ENCODE peak calls at places on chromosomes 7 and 10, in five cellular contexts. One of them, this sample, is unnamed.

GRCh38 chr7:157077986-157078644 is 60.6 kb upstream of the UBE3C start:
- DNase-seq in endodermal cell: peak
- DNase-seq in mammary epithelial cell: no peak
- DNase-seq in adrenal gland: no peak
- DNase-seq in amniotic stem cell: no peak
- DNase-seq in this sample: no peak

GRCh38 chr10:24993237-24993958 is 22.6 kb downstream of the ENKUR start:
- DNase-seq in endodermal cell: no peak
- DNase-seq in mammary epithelial cell: no peak
- DNase-seq in adrenal gland: no peak
- DNase-seq in amniotic stem cell: no peak
- DNase-seq in this sample: no peak

GRCh38 chr7:102992820-102993531 is 80.2 kb downstream of the LRRC17 start:
- DNase-seq in endodermal cell: no peak
- DNase-seq in mammary epithelial cell: peak
- DNase-seq in adrenal gland: no peak
- DNase-seq in amniotic stem cell: no peak
- DNase-seq in this sample: peak

GRCh38 chr7:67937717-67938191 is 941.1 kb downstream of the TYW1 start:
- DNase-seq in endodermal cell: no peak
- DNase-seq in mammary epithelial cell: peak
- DNase-seq in adrenal gland: peak
- DNase-seq in amniotic stem cell: peak
- DNase-seq in this sample: peak

GRCh38 chr10:85447690-85448089 is 918.9 kb downstream of the GRID1 start:
- DNase-seq in endodermal cell: no peak
- DNase-seq in mammary epithelial cell: no peak
- DNase-seq in adrenal gland: no peak
- DNase-seq in amniotic stem cell: no peak
- DNase-seq in this sample: no peak

GRCh38 chr10:34217524-34217923 is 597.6 kb downstream of the PARD3 start:
- DNase-seq in endodermal cell: no peak
- DNase-seq in mammary epithelial cell: no peak
- DNase-seq in adrenal gland: no peak
- DNase-seq in amniotic stem cell: no peak
- DNase-seq in this sample: no peak

GRCh38 chr7:92643821-92644220 is 53.6 kb upstream of the FAM133B start:
- DNase-seq in endodermal cell: no peak
- DNase-seq in mammary epithelial cell: no peak
- DNase-seq in adrenal gland: no peak
- DNase-seq in amniotic stem cell: no peak
- DNase-seq in this sample: no peak

GRCh38 chr7:155278921-155279320 is 18.8 kb upstream of the INSIG1 start:
- DNase-seq in endodermal cell: no peak
- DNase-seq in mammary epithelial cell: no peak
- DNase-seq in adrenal gland: no peak
- DNase-seq in amniotic stem cell: no peak
- DNase-seq in this sample: no peak

GRCh38 chr10:126375926-126376554 is 12.2 kb downstream of the ADAM12 start:
- DNase-seq in endodermal cell: no peak
- DNase-seq in mammary epithelial cell: no peak
- DNase-seq in adrenal gland: no peak
- DNase-seq in amniotic stem cell: no peak
- DNase-seq in this sample: no peak

GRCh38 chr10:68208424-68209042 is 23.4 kb downstream of the ATOH7 start:
- DNase-seq in endodermal cell: peak
- DNase-seq in mammary epithelial cell: peak
- DNase-seq in adrenal gland: peak
- DNase-seq in amniotic stem cell: no peak
- DNase-seq in this sample: peak

GRCh38 chr7:131218727-131219128 is 108.9 kb upstream of the MKLN1 start:
- DNase-seq in endodermal cell: no peak
- DNase-seq in mammary epithelial cell: no peak
- DNase-seq in adrenal gland: no peak
- DNase-seq in amniotic stem cell: no peak
- DNase-seq in this sample: no peak

GRCh38 chr7:106767498-106768323 is 97.4 kb upstream of the PIK3CG start:
- DNase-seq in endodermal cell: no peak
- DNase-seq in mammary epithelial cell: no peak
- DNase-seq in adrenal gland: no peak
- DNase-seq in amniotic stem cell: no peak
- DNase-seq in this sample: no peak

GRCh38 chr10:110355181-110355831 is 50.6 kb upstream of the SMNDC1 start:
- DNase-seq in endodermal cell: no peak
- DNase-seq in mammary epithelial cell: no peak
- DNase-seq in adrenal gland: peak
- DNase-seq in amniotic stem cell: no peak
- DNase-seq in this sample: no peak

GRCh38 chr7:83613232-83613631 is 35.7 kb downstream of the SEMA3E start:
- DNase-seq in endodermal cell: no peak
- DNase-seq in mammary epithelial cell: no peak
- DNase-seq in adrenal gland: no peak
- DNase-seq in amniotic stem cell: no peak
- DNase-seq in this sample: no peak

GRCh38 chr7:117907058-117907633 is 33.9 kb upstream of the CTTNBP2 start:
- DNase-seq in endodermal cell: no peak
- DNase-seq in mammary epithelial cell: no peak
- DNase-seq in adrenal gland: no peak
- DNase-seq in amniotic stem cell: no peak
- DNase-seq in this sample: no peak

GRCh38 chr10:6140141-6140841 is 51.5 kb downstream of the RBM17 start:
- DNase-seq in endodermal cell: peak
- DNase-seq in mammary epithelial cell: no peak
- DNase-seq in adrenal gland: no peak
- DNase-seq in amniotic stem cell: no peak
- DNase-seq in this sample: no peak

GRCh38 chr10:116155191-116155590 is 117.8 kb downstream of the GFRA1 start:
- DNase-seq in endodermal cell: peak
- DNase-seq in mammary epithelial cell: no peak
- DNase-seq in adrenal gland: no peak
- DNase-seq in amniotic stem cell: no peak
- DNase-seq in this sample: no peak

GRCh38 chr10:35259769-35260397 is 76.4 kb upstream of the CCNY start:
- DNase-seq in endodermal cell: no peak
- DNase-seq in mammary epithelial cell: peak
- DNase-seq in adrenal gland: no peak
- DNase-seq in amniotic stem cell: peak
- DNase-seq in this sample: peak

GRCh38 chr7:108623220-108623619 is 53.5 kb downstream of the DNAJB9 start:
- DNase-seq in endodermal cell: no peak
- DNase-seq in mammary epithelial cell: no peak
- DNase-seq in adrenal gland: no peak
- DNase-seq in amniotic stem cell: no peak
- DNase-seq in this sample: no peak

GRCh38 chr7:31892099-31892787 is 178.0 kb downstream of the PDE1C start:
- DNase-seq in endodermal cell: no peak
- DNase-seq in mammary epithelial cell: no peak
- DNase-seq in adrenal gland: no peak
- DNase-seq in amniotic stem cell: no peak
- DNase-seq in this sample: no peak

GRCh38 chr7:129781128-129781855 is 169.8 kb downstream of the NRF1 start:
- DNase-seq in endodermal cell: peak
- DNase-seq in mammary epithelial cell: no peak
- DNase-seq in adrenal gland: peak
- DNase-seq in amniotic stem cell: no peak
- DNase-seq in this sample: peak

GRCh38 chr10:59741583-59741982 is 11.7 kb downstream of the MRLN start:
- DNase-seq in endodermal cell: no peak
- DNase-seq in mammary epithelial cell: no peak
- DNase-seq in adrenal gland: no peak
- DNase-seq in amniotic stem cell: no peak
- DNase-seq in this sample: no peak

GRCh38 chr7:47720141-47720906 is 138.4 kb upstream of the TNS3 start:
- DNase-seq in endodermal cell: no peak
- DNase-seq in mammary epithelial cell: no peak
- DNase-seq in adrenal gland: peak
- DNase-seq in amniotic stem cell: no peak
- DNase-seq in this sample: no peak

GRCh38 chr10:29317027-29317420 is 28.2 kb downstream of the LYZL1 start:
- DNase-seq in endodermal cell: no peak
- DNase-seq in mammary epithelial cell: no peak
- DNase-seq in adrenal gland: no peak
- DNase-seq in amniotic stem cell: no peak
- DNase-seq in this sample: no peak

GRCh38 chr10:80805343-80806020 is 267.8 kb downstream of the SH2D4B start:
- DNase-seq in endodermal cell: peak
- DNase-seq in mammary epithelial cell: no peak
- DNase-seq in adrenal gland: no peak
- DNase-seq in amniotic stem cell: no peak
- DNase-seq in this sample: no peak

GRCh38 chr10:84291389-84291788 is 37.0 kb upstream of the CCSER2 start:
- DNase-seq in endodermal cell: peak
- DNase-seq in mammary epithelial cell: peak
- DNase-seq in adrenal gland: peak
- DNase-seq in amniotic stem cell: no peak
- DNase-seq in this sample: peak

GRCh38 chr10:71309919-71310318 is 9.1 kb upstream of the SLC29A3 start:
- DNase-seq in endodermal cell: no peak
- DNase-seq in mammary epithelial cell: no peak
- DNase-seq in adrenal gland: no peak
- DNase-seq in amniotic stem cell: no peak
- DNase-seq in this sample: no peak

GRCh38 chr10:75034131-75034512 is 77.3 kb upstream of the SAMD8 start:
- DNase-seq in endodermal cell: no peak
- DNase-seq in mammary epithelial cell: no peak
- DNase-seq in adrenal gland: no peak
- DNase-seq in amniotic stem cell: no peak
- DNase-seq in this sample: peak

GRCh38 chr10:121873236-121873635 is 54.6 kb downstream of the ATE1 start:
- DNase-seq in endodermal cell: no peak
- DNase-seq in mammary epithelial cell: no peak
- DNase-seq in adrenal gland: no peak
- DNase-seq in amniotic stem cell: no peak
- DNase-seq in this sample: peak

GRCh38 chr7:71325151-71325550 is 193.2 kb downstream of the GALNT17 start:
- DNase-seq in endodermal cell: peak
- DNase-seq in mammary epithelial cell: no peak
- DNase-seq in adrenal gland: no peak
- DNase-seq in amniotic stem cell: no peak
- DNase-seq in this sample: no peak

GRCh38 chr7:3162286-3162685 is 118.6 kb upstream of the CARD11 start:
- DNase-seq in endodermal cell: peak
- DNase-seq in mammary epithelial cell: no peak
- DNase-seq in adrenal gland: no peak
- DNase-seq in amniotic stem cell: no peak
- DNase-seq in this sample: no peak

GRCh38 chr10:86043236-86043635 is 323.4 kb downstream of the GRID1 start:
- DNase-seq in endodermal cell: no peak
- DNase-seq in mammary epithelial cell: no peak
- DNase-seq in adrenal gland: no peak
- DNase-seq in amniotic stem cell: no peak
- DNase-seq in this sample: no peak